ENCODE peak calls at places on chromosomes 16 and 17, in seven cellular contexts. W, A, S, L, K, Y and H are unnamed samples.

GRCh38 chr16:22898874-22899348 is 84.9 kb downstream of the HS3ST2 start:
- DNase-seq in W (peak; percentile 26), A (no peak), S (peak; percentile 69), L (peak; percentile 67), K (no peak), Y (peak; percentile 89), H (no peak)

GRCh38 chr16:47664653-47665325 is 203.7 kb downstream of the PHKB start:
- DNase-seq in W (no peak), A (no peak), S (no peak), L (no peak), K (no peak), Y (no peak), H (no peak)

GRCh38 chr17:73268582-73269328 is 7.1 kb upstream of the CPSF4L start:
- DNase-seq in W (no peak), A (no peak), S (no peak), L (no peak), K (no peak), Y (no peak), H (no peak)

GRCh38 chr16:47156816-47157215 is 13.1 kb upstream of the NETO2 start:
- DNase-seq in W (no peak), A (no peak), S (no peak), L (no peak), K (no peak), Y (no peak), H (no peak)

GRCh38 chr17:19928299-19928698 is 49.3 kb downstream of the AKAP10 start:
- DNase-seq in W (no peak), A (no peak), S (no peak), L (peak; percentile 11), K (no peak), Y (no peak), H (no peak)

GRCh38 chr17:28471531-28472342 is 1.7 kb upstream of the SLC13A2 start:
- DNase-seq in W (no peak), A (no peak), S (no peak), L (no peak), K (no peak), Y (no peak), H (no peak)

GRCh38 chr16:48498761-48499600 is 111.0 kb downstream of the N4BP1 start:
- DNase-seq in W (peak; percentile 39), A (no peak), S (no peak), L (peak; percentile 96), K (no peak), Y (no peak), H (no peak)

GRCh38 chr16:28180660-28181556 is 30.9 kb downstream of the XPO6 start:
- DNase-seq in W (no peak), A (no peak), S (no peak), L (peak; percentile 69), K (no peak), Y (no peak), H (peak; percentile 67)

GRCh38 chr17:57514614-57515013 is 230.5 kb downstream of the CCDC182 start:
- DNase-seq in W (no peak), A (no peak), S (no peak), L (no peak), K (no peak), Y (no peak), H (no peak)

GRCh38 chr17:48492401-48493298 is 38.2 kb downstream of the HOXB1 start:
- DNase-seq in W (no peak), A (peak; percentile 61), S (peak; percentile 90), L (peak; percentile 63), K (no peak), Y (peak; percentile 54), H (peak; percentile 42)

GRCh38 chr17:57589151-57590034 is 155.7 kb downstream of the CCDC182 start:
- DNase-seq in W (no peak), A (no peak), S (no peak), L (peak; percentile 21), K (no peak), Y (no peak), H (no peak)

GRCh38 chr17:41308251-41308917 is 725 bp downstream of the KRTAP16-1 start:
- DNase-seq in W (no peak), A (peak; percentile 91), S (no peak), L (no peak), K (no peak), Y (peak; percentile 43), H (peak; percentile 92)